ENCODE peak calls at places on chromosomes 12 and 14, in five cellular contexts. T, S, F, H and B are unnamed samples.

GRCh38 chr12:93751864-93752610 is 74.9 kb downstream of the CRADD start:
- DNase-seq in T (no peak), S (no peak), F (no peak), H (no peak), B (no peak)

GRCh38 chr14:71012888-71013287 is 105.6 kb downstream of the PCNX1 start:
- DNase-seq in T (no peak), S (no peak), F (no peak), H (no peak), B (no peak)

GRCh38 chr14:70714055-70714550 is 72.4 kb downstream of the TTC9 start:
- DNase-seq in T (peak), S (no peak), F (no peak), H (no peak), B (peak)

GRCh38 chr14:100750762-100751699 is 24.3 kb downstream of the DLK1 start:
- DNase-seq in T (no peak), S (no peak), F (no peak), H (no peak), B (no peak)

GRCh38 chr12:105409881-105410471 is 79.5 kb downstream of the C12orf75 start:
- DNase-seq in T (no peak), S (no peak), F (no peak), H (peak), B (no peak)

GRCh38 chr12:1846421-1847405 is 26.3 kb downstream of the LRTM2 start:
- DNase-seq in T (no peak), S (no peak), F (no peak), H (no peak), B (no peak)

GRCh38 chr12:126676426-126676825 is 1590.5 kb upstream of the TMEM132C start:
- DNase-seq in T (peak), S (no peak), F (no peak), H (no peak), B (no peak)

GRCh38 chr12:38887770-38888169 is 17.6 kb downstream of the CPNE8 start:
- DNase-seq in T (no peak), S (no peak), F (no peak), H (no peak), B (no peak)

GRCh38 chr12:39813776-39814175 is 194.2 kb upstream of the ABCD2 start:
- DNase-seq in T (no peak), S (no peak), F (no peak), H (no peak), B (no peak)

GRCh38 chr14:45906257-45906656 is 653.3 kb upstream of the MIS18BP1 start:
- DNase-seq in T (peak), S (no peak), F (no peak), H (no peak), B (no peak)

GRCh38 chr12:86623267-86623666 is 367.1 kb upstream of the MGAT4C start:
- DNase-seq in T (no peak), S (no peak), F (no peak), H (no peak), B (no peak)

GRCh38 chr12:44930972-44931600 is 55.0 kb upstream of the NELL2 start:
- DNase-seq in T (peak), S (peak), F (no peak), H (no peak), B (peak)

GRCh38 chr12:40054554-40055226 is 51.2 kb downstream of the SLC2A13 start:
- DNase-seq in T (peak), S (no peak), F (no peak), H (no peak), B (no peak)

GRCh38 chr14:68384335-68384734 is 408.5 kb downstream of the ZFP36L1 start:
- DNase-seq in T (no peak), S (no peak), F (peak), H (peak), B (no peak)

GRCh38 chr12:41368006-41368405 is 179.9 kb downstream of the PDZRN4 start:
- DNase-seq in T (peak), S (no peak), F (no peak), H (no peak), B (no peak)

GRCh38 chr14:64720190-64720589 is 16.0 kb downstream of the PLEKHG3 start:
- DNase-seq in T (peak), S (no peak), F (peak), H (no peak), B (no peak)

GRCh38 chr12:88453323-88453722 is 126.9 kb downstream of the KITLG start:
- DNase-seq in T (peak), S (no peak), F (no peak), H (no peak), B (no peak)

GRCh38 chr12:131102493-131102931 is 148.8 kb downstream of the ADGRD1 start:
- DNase-seq in T (no peak), S (no peak), F (no peak), H (no peak), B (no peak)

GRCh38 chr12:121970901-121971300 is 50.8 kb upstream of the BCL7A start:
- DNase-seq in T (no peak), S (peak), F (no peak), H (peak), B (no peak)

GRCh38 chr14:84622357-84622756 is 907.6 kb upstream of the FLRT2 start:
- DNase-seq in T (no peak), S (no peak), F (no peak), H (no peak), B (no peak)

GRCh38 chr12:52407918-52408317 is 1.8 kb upstream of the KRT82 start:
- DNase-seq in T (no peak), S (no peak), F (no peak), H (no peak), B (no peak)

GRCh38 chr14:31206536-31207286 is 882 bp downstream of the HECTD1 start:
- DNase-seq in T (peak), S (peak), F (no peak), H (no peak), B (peak)

GRCh38 chr14:102591372-102591943 is 991 bp upstream of the RCOR1 start:
- DNase-seq in T (no peak), S (peak), F (no peak), H (peak), B (no peak)

GRCh38 chr14:105059035-105059916 is 6.0 kb downstream of the GPR132 start:
- DNase-seq in T (no peak), S (no peak), F (no peak), H (no peak), B (no peak)

GRCh38 chr14:106062502-106063272 is 536.3 kb downstream of the TMEM121 start:
- DNase-seq in T (no peak), S (no peak), F (no peak), H (no peak), B (no peak)

GRCh38 chr14:35712466-35712865 is 96.6 kb downstream of the RALGAPA1 start:
- DNase-seq in T (no peak), S (no peak), F (no peak), H (no peak), B (no peak)

GRCh38 chr12:131640436-131640969 is 70.4 kb upstream of the SFSWAP start:
- DNase-seq in T (no peak), S (peak), F (no peak), H (no peak), B (no peak)

DNA sequence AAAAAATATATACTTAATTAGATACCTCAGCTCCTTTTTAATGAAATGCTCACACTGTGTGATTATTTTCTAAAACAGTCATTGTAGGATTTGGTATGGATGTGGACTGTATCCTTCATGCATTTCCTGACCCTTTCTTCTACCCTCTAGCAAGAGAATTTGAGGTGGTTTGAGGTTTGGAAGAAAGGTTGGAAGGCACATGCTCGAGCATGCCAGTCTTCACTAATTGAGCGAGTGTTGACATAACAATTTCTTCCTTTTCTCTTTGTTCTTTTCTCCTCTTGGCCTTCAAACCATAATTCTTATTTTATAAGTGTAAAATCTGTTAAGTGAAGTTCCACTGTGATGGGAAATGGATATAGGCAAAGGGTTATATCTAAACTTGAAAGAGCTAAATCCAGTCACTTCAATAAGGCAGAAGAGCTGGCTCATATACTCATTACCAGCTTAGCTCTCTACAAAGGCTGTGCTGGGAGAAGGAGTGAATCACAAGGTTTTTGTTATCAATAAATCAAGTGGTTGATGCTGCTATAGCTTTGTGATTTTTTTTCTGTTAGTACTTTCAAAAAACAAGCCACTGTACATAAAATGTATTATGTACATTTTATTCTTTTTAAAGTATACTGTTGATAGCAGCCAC is 16.2 kb upstream of the PTHLH start:
- DNase-seq in T (no peak), S (no peak), F (no peak), H (no peak), B (no peak)
- TF ChIP-seq CTCF in T (no peak), S (no peak), F (no peak), H (no peak), B (no peak)

DNA sequence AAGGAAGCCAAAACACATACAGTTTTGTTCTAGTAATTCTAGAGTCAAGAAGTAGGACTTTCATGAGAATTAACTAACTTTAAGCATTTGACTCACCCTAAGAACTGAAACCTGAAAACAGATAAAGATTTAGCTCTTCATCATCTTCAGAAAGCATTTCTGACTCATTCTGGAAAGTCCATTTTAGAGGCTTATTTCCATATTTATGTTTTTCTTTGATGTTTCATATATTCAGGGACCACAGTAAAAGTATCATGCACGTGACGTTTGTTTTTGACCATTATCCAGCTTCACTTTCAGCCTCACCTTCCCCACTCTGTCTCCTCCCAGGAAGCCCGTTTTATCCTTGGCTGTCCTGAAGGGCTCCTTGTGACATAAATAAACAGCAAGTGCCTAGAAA is 79.2 kb downstream of the MDGA2 start:
- DNase-seq in T (no peak), S (peak), F (no peak), H (no peak), B (no peak)
- TF ChIP-seq CTCF in T (no peak), S (no peak), F (no peak), H (no peak), B (no peak)

DNA sequence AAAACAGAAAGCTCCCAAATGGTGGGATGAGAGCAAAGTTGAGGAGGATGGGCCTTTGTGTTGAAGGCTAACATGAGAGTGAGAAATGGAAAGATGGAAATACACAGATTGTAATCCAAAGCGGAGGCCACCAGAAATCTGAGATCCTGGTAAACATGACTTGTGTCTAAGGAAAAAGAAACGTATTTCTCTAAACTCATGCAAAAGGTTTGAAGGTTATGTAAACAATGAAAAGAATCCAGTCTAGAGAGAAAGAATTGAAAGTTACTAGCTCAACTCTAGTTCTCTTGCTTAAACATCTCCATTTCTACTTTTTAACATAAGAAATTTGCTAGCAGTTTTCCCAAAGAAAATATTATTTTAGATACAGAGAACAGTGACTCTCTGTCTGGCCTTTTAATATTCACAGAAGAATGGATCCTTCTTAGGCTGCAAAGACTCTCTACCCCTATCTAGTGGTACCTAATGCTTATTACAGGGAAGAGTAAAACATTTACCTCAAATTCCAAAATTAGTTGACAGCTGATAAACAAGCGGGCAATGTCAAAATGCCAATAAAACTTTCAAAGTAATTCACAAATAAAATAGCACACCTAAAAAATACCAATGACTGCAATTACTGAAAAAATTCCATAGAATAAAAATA is 75.8 kb upstream of the SOX5 start:
- DNase-seq in T (peak), S (no peak), F (no peak), H (no peak), B (no peak)
- TF ChIP-seq CTCF in T (peak), S (peak), F (peak), H (no peak), B (peak)

GRCh38 chr12:26861690-26862089 is 28.7 kb upstream of the ITPR2 start:
- DNase-seq in T (no peak), S (no peak), F (no peak), H (no peak), B (no peak)

GRCh38 chr12:26867084-26867483 is 34.1 kb upstream of the ITPR2 start:
- DNase-seq in T (no peak), S (peak), F (no peak), H (no peak), B (peak)

GRCh38 chr12:26857465-26858176 is 24.6 kb upstream of the ITPR2 start:
- DNase-seq in T (no peak), S (no peak), F (no peak), H (no peak), B (no peak)

GRCh38 chr12:26868505-26869494 is 35.8 kb upstream of the ITPR2 start:
- DNase-seq in T (no peak), S (no peak), F (no peak), H (no peak), B (no peak)

DNA sequence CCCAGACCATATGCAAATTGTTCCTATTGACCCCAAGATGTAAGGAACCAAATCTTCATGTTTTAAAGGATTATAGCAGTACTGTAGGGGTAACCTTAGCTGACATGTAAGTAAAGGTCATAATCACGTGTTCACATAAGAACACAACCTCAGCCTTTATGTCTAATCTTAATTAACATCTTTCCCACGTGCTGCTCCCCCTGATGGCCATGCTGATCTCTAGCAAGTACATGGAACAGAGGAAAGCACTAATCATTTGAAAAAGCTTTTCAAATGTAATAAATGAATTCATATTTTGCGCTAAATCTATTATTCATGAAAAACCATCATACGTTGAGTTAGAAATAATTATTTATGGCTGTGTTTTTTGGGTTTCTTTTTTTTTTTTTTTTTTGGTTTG is 30.5 kb upstream of the ITPR2 start:
- DNase-seq in T (peak), S (no peak), F (no peak), H (no peak), B (no peak)
- TF ChIP-seq CTCF in T (peak), S (peak), F (no peak), H (no peak), B (no peak)